ENCODE peak calls at places on chromosomes 11 and 22, in six cellular contexts. I is IMR-90, U is astrocyte of the spinal cord, S is aorta, C is NCI-H1436 treated with DMSO at 0.1 percent for 48 hours, R is mesendoderm. V is an unnamed sample.

GRCh38 chr11:77249427-77249826 is 52.1 kb downstream of the GDPD4 start:
- DNase-seq in S (no peak), R (no peak), U (peak; percentile 60), I (peak; percentile 48), C (no peak), V (peak; percentile 59)

GRCh38 chr11:134759314-134759713 is 347.3 kb upstream of the B3GAT1 start:
- DNase-seq in U (no peak), I (no peak), C (no peak), R (no peak), S (no peak), V (no peak)

GRCh38 chr11:134459246-134460043 is 47.4 kb upstream of the B3GAT1 start:
- DNase-seq in S (no peak), U (no peak), I (no peak), C (no peak), R (no peak), V (no peak)

GRCh38 chr22:31954535-31955326 is 10.4 kb downstream of the YWHAH start:
- DNase-seq in I (no peak), C (no peak), R (no peak), S (peak; percentile 70), U (peak; percentile 29), V (no peak)

GRCh38 chr11:86041975-86042378 is 26.9 kb downstream of the PICALM start:
- DNase-seq in C (peak; percentile 30), S (no peak), R (peak; percentile 93), I (peak; percentile 94), U (peak; percentile 92), V (peak; percentile 91)

GRCh38 chr11:77381749-77382693 is 80.5 kb upstream of the GDPD4 start:
- DNase-seq in R (no peak), U (peak; percentile 45), I (peak; percentile 79), S (no peak), C (no peak), V (peak; percentile 75)

GRCh38 chr11:130945945-130946344 is 29.7 kb upstream of the SNX19 start:
- DNase-seq in S (peak; percentile 73), I (peak; percentile 94), C (no peak), R (no peak), U (peak; percentile 67), V (peak; percentile 80)

GRCh38 chr11:119306373-119306890 is 10.5 kb downstream of the MCAM start:
- DNase-seq in I (peak; percentile 42), C (no peak), U (no peak), R (no peak), S (no peak), V (peak; percentile 80)

GRCh38 chr22:32005453-32005852 is 37.6 kb upstream of the SLC5A1 start:
- DNase-seq in R (peak; percentile 79), I (peak; percentile 25), C (no peak), U (peak; percentile 22), S (no peak), V (peak; percentile 55)

GRCh38 chr11:66188580-66188979 is 79.9 kb upstream of the RAB1B start:
- DNase-seq in I (peak; percentile 85), U (peak; percentile 68), C (no peak), R (no peak), S (no peak), V (peak; percentile 82)

GRCh38 chr11:45388472-45388871 is 102.3 kb upstream of the SYT13 start:
- DNase-seq in C (no peak), R (no peak), S (no peak), U (no peak), I (no peak), V (no peak)

GRCh38 chr22:19779685-19780268 is 19.2 kb downstream of the TBX1 start:
- DNase-seq in R (no peak), U (no peak), C (no peak), S (peak; percentile 16), I (peak; percentile 19), V (no peak)

GRCh38 chr11:32297629-32298028 is 137.7 kb downstream of the WT1 start:
- DNase-seq in R (no peak), C (peak; percentile 56), U (peak; percentile 36), I (peak; percentile 36), S (no peak), V (peak; percentile 72)